ENCODE peak calls at places on chromosome 12, in nine cellular contexts. D is suprapubic skin, J is GM12865, P is AG09309, N is OCI-LY7, X is lower lobe of right lung, Q is astrocyte of the spinal cord, K is left ventricle myocardium inferior, G is uterus. U is an unnamed sample.

GRCh38 chr12:128381537-128381936 is 114.6 kb downstream of the TMEM132C start:
- DNase-seq in X (no peak), K (no peak), N (no peak), G (no peak), J (no peak), Q (no peak), P (no peak), D (no peak), U (no peak)

GRCh38 chr12:51323966-51324895 is at the start of gene BIN2:
- DNase-seq in D (peak; percentile 70), Q (no peak), X (peak; percentile 85), K (peak; percentile 56), P (no peak), N (peak; percentile 87), G (peak; percentile 18), J (peak; percentile 92), U (no peak)

GRCh38 chr12:93415723-93416464 is 25.9 kb downstream of the UBE2N start:
- DNase-seq in D (no peak), G (no peak), J (no peak), K (no peak), P (no peak), N (no peak), Q (peak; percentile 86), X (no peak), U (no peak)

GRCh38 chr12:51171884-51172514 is 936 bp downstream of the TFCP2 start:
- DNase-seq in P (no peak), Q (peak; percentile 30), D (peak; percentile 64), N (peak; percentile 22), K (no peak), G (no peak), J (peak; percentile 31), X (no peak), U (no peak)

GRCh38 chr12:66409195-66409871 is 107.0 kb downstream of the HELB start:
- DNase-seq in K (no peak), Q (peak; percentile 75), N (peak; percentile 67), J (peak; percentile 66), G (no peak), X (no peak), P (peak; percentile 32), D (no peak), U (peak; percentile 36)

GRCh38 chr12:48185181-48185919 is 1.9 kb downstream of the CCDC184 start:
- DNase-seq in Q (no peak), K (no peak), J (no peak), N (no peak), P (no peak), X (no peak), D (no peak), G (no peak), U (no peak)

GRCh38 chr12:75784591-75784990 is 247.0 kb downstream of the PHLDA1 start:
- DNase-seq in J (no peak), Q (peak; percentile 29), P (no peak), D (peak; percentile 66), X (no peak), N (peak; percentile 59), G (no peak), K (peak; percentile 30), U (no peak)

GRCh38 chr12:27455589-27455988 is 9.1 kb downstream of the SMCO2 start:
- DNase-seq in J (no peak), K (no peak), X (no peak), P (no peak), G (no peak), Q (no peak), N (no peak), D (no peak), U (no peak)

GRCh38 chr12:64625243-64626077 is 15.2 kb downstream of the RASSF3 start:
- DNase-seq in J (peak; percentile 81), G (peak; percentile 74), N (peak; percentile 54), P (peak; percentile 47), K (peak; percentile 57), X (no peak), Q (peak; percentile 91), D (peak; percentile 68), U (peak; percentile 72)

GRCh38 chr12:85016423-85016822 is 19.7 kb downstream of the TSPAN19 start:
- DNase-seq in P (peak; percentile 71), X (no peak), D (no peak), Q (peak; percentile 93), K (no peak), G (no peak), J (no peak), N (no peak), U (peak; percentile 99)

GRCh38 chr12:124545508-124546418 is 21.6 kb downstream of the NCOR2 start:
- DNase-seq in G (no peak), Q (peak; percentile 89), D (peak; percentile 73), P (peak; percentile 63), N (no peak), J (peak; percentile 95), K (no peak), X (peak; percentile 68), U (no peak)

GRCh38 chr12:67594888-67595287 is 53.7 kb upstream of the DYRK2 start:
- DNase-seq in G (no peak), P (no peak), J (no peak), X (no peak), Q (no peak), D (no peak), N (no peak), K (no peak), U (no peak)

DNA sequence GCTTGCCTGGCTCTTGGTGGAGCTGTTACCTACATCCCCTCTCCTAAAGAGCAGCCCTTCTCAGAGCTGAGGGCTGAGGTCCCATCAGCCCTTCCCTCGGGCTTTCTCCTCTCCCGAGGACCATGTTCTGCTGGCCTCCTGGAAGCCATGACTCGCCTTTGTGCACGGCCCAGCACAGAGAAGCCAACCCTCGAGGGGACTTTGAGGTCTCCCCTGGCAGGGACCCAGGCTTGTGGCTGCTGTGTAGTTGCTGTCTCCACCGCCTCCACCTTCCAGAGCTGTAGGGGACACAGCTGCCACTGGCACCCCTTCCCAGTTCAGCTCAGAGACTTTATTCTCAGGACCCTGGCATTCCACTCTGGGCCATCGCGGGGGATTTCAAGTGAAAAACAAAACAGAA is 22.9 kb upstream of the CCND2 start:
- DNase-seq in J (no peak), Q (no peak), X (no peak), K (no peak), N (no peak), G (no peak), P (no peak), D (no peak), U (no peak)
- H3K4me3 ChIP-seq in J (no peak overlapping the region), Q (no peak overlapping the region), X (no peak overlapping the region), K (no peak overlapping the region), N (no peak overlapping the region), G (no peak overlapping the region), P (no peak overlapping the region), D (no peak overlapping the region), U (no peak overlapping the region)

GRCh38 chr12:56633465-56634241 is 3.5 kb upstream of the BAZ2A start:
- DNase-seq in X (no peak), Q (no peak), D (no peak), N (no peak), P (no peak), J (no peak), G (no peak), K (no peak), U (no peak)

GRCh38 chr12:56632701-56633464 is 2.8 kb upstream of the BAZ2A start:
- DNase-seq in Q (no peak), P (no peak), N (peak; percentile 28), K (no peak), X (no peak), G (no peak), J (no peak), D (no peak), U (no peak)

GRCh38 chr12:56634837-56635538 is 4.9 kb upstream of the BAZ2A start:
- DNase-seq in N (peak; percentile 85), D (peak; percentile 87), J (peak; percentile 84), G (peak; percentile 79), P (peak; percentile 45), Q (peak; percentile 83), X (peak; percentile 79), K (peak; percentile 75), U (peak; percentile 49)

GRCh38 chr12:56635539-56636117 is 5.5 kb upstream of the BAZ2A start:
- DNase-seq in K (no peak), P (no peak), D (no peak), G (no peak), Q (no peak), N (peak; percentile 65), J (peak; percentile 52), X (no peak), U (no peak)

GRCh38 chr12:56634242-56634836 is 4.2 kb upstream of the BAZ2A start:
- DNase-seq in K (no peak), Q (peak; percentile 6), D (peak; percentile 77), N (peak; percentile 46), X (peak; percentile 75), P (no peak), J (peak; percentile 40), G (peak; percentile 45), U (no peak)
- H3K4me3 ChIP-seq in K (peak overlapping the region; percentile 87), Q (peak overlapping the region; percentile 81), D (peak overlapping the region; percentile 77), N (peak overlapping the region; percentile 76), X (peak overlapping the region; percentile 92), P (peak overlapping the region; percentile 87), J (peak overlapping the region; percentile 82), G (peak overlapping the region; percentile 73), U (peak overlapping the region; percentile 83)

GRCh38 chr12:25840678-25841077 is 117.8 kb upstream of the RASSF8 start:
- DNase-seq in Q (peak; percentile 82), X (no peak), N (no peak), J (no peak), G (no peak), P (peak; percentile 57), K (no peak), D (no peak), U (peak; percentile 25)
- H3K4me3 ChIP-seq in Q (no peak overlapping the region), X (no peak overlapping the region), N (no peak overlapping the region), J (no peak overlapping the region), G (no peak overlapping the region), P (no peak overlapping the region), K (no peak overlapping the region), D (no peak overlapping the region), U (no peak overlapping the region)

GRCh38 chr12:116820077-116820656 is 61.1 kb downstream of the HRK start:
- DNase-seq in D (no peak), G (no peak), X (no peak), P (no peak), Q (no peak), N (no peak), J (no peak), K (no peak), U (no peak)

GRCh38 chr12:116813271-116814041 is 67.8 kb downstream of the HRK start:
- DNase-seq in P (no peak), J (no peak), N (no peak), Q (no peak), G (no peak), X (no peak), K (no peak), D (no peak), U (no peak)

GRCh38 chr12:116821291-116821690 is 60.0 kb downstream of the HRK start:
- DNase-seq in N (no peak), K (no peak), Q (no peak), P (no peak), X (no peak), D (no peak), J (no peak), G (no peak), U (no peak)

GRCh38 chr12:116818948-116819832 is 62.1 kb downstream of the HRK start:
- DNase-seq in D (peak; percentile 91), G (peak; percentile 94), K (peak; percentile 90), J (peak; percentile 90), N (peak; percentile 90), Q (peak; percentile 96), X (peak; percentile 91), P (peak; percentile 48), U (peak; percentile 74)

DNA sequence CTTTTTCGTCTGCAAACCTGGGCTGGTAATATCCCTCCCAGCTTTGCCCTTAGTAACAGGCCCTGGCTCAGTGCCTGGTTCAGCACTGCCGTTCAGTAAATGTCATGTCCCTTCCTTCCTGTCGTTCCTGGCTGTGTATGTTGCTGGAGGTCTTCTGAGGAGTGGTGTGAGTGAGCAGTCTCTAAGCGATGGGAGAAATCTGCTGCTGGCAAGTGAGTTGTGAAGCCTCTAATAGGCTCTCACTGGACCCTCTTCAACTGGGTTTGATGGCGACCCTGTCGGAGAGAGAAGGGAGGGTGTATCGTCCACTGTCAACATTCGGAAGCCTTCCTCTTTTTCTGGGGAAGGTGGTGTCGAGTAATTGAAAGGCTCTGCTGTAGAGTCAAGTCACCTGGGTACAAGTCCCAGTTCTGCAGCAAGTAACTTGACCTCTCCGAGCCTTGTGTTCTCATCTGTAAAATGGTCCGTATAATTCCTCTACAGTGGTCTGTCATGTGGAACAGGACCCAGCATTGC is 62.8 kb downstream of the HRK start:
- DNase-seq in D (no peak), G (peak; percentile 19), Q (no peak), N (peak; percentile 60), P (no peak), X (no peak), K (peak; percentile 37), J (peak; percentile 11), U (no peak)
- H3K4me3 ChIP-seq in D (peak overlapping the region; percentile 79), G (peak overlapping the region; percentile 81), Q (peak overlapping the region; percentile 73), N (peak overlapping the region; percentile 82), P (peak overlapping the region; percentile 82), X (peak overlapping the region; percentile 78), K (peak overlapping the region; percentile 87), J (peak overlapping the region; percentile 95), U (peak overlapping the region; percentile 67)